ENCODE peak calls at places on chromosomes 11 and 22, in eight cellular contexts. One of them, this sample, is unnamed.

GRCh38 chr22:29300467-29300806 is 6.0 kb upstream of the GAS2L1 start:
- DNase-seq in astrocyte: no peak
- DNase-seq in PC-3: no peak
- DNase-seq in H9: no peak
- DNase-seq in A549: no peak
- DNase-seq in CD4-positive, alpha-beta T cell: no peak
- DNase-seq in transverse colon: no peak
- DNase-seq in psoas muscle: no peak
- DNase-seq in this sample: no peak

GRCh38 chr11:46655631-46656030 is 38.3 kb downstream of the ATG13 start:
- DNase-seq in astrocyte: no peak
- DNase-seq in PC-3: no peak
- DNase-seq in H9: no peak
- DNase-seq in A549: no peak
- DNase-seq in CD4-positive, alpha-beta T cell: no peak
- DNase-seq in transverse colon: no peak
- DNase-seq in psoas muscle: no peak
- DNase-seq in this sample: no peak

GRCh38 chr11:6647836-6648235 is 7.8 kb downstream of the DCHS1 start:
- DNase-seq in astrocyte: no peak
- DNase-seq in PC-3: no peak
- DNase-seq in H9: no peak
- DNase-seq in A549: no peak
- DNase-seq in CD4-positive, alpha-beta T cell: no peak
- DNase-seq in transverse colon: no peak
- DNase-seq in psoas muscle: no peak
- DNase-seq in this sample: no peak

GRCh38 chr11:111819161-111820058 is 52.0 kb downstream of the ALG9 start:
- DNase-seq in astrocyte: peak
- DNase-seq in PC-3: no peak
- DNase-seq in H9: no peak
- DNase-seq in A549: no peak
- DNase-seq in CD4-positive, alpha-beta T cell: no peak
- DNase-seq in transverse colon: peak
- DNase-seq in psoas muscle: peak
- DNase-seq in this sample: peak

GRCh38 chr11:72353861-72354260 is 80.5 kb downstream of the CLPB start:
- DNase-seq in astrocyte: no peak
- DNase-seq in PC-3: peak
- DNase-seq in H9: no peak
- DNase-seq in A549: peak
- DNase-seq in CD4-positive, alpha-beta T cell: no peak
- DNase-seq in transverse colon: no peak
- DNase-seq in psoas muscle: no peak
- DNase-seq in this sample: no peak

GRCh38 chr11:12160680-12161079 is 50.3 kb downstream of the MICAL2 start:
- DNase-seq in astrocyte: peak
- DNase-seq in PC-3: no peak
- DNase-seq in H9: no peak
- DNase-seq in A549: no peak
- DNase-seq in CD4-positive, alpha-beta T cell: no peak
- DNase-seq in transverse colon: no peak
- DNase-seq in psoas muscle: no peak
- DNase-seq in this sample: peak

GRCh38 chr22:43015677-43016042 is 711 bp upstream of the PACSIN2 start:
- DNase-seq in astrocyte: no peak
- DNase-seq in PC-3: no peak
- DNase-seq in H9: no peak
- DNase-seq in A549: no peak
- DNase-seq in CD4-positive, alpha-beta T cell: no peak
- DNase-seq in transverse colon: no peak
- DNase-seq in psoas muscle: no peak
- DNase-seq in this sample: no peak

GRCh38 chr22:20606784-20607128 is 99.3 kb downstream of the MED15 start:
- DNase-seq in astrocyte: no peak
- DNase-seq in PC-3: no peak
- DNase-seq in H9: no peak
- DNase-seq in A549: no peak
- DNase-seq in CD4-positive, alpha-beta T cell: no peak
- DNase-seq in transverse colon: no peak
- DNase-seq in psoas muscle: no peak
- DNase-seq in this sample: no peak

GRCh38 chr11:46541593-46542371 is 52.0 kb downstream of the AMBRA1 start:
- DNase-seq in astrocyte: no peak
- DNase-seq in PC-3: no peak
- DNase-seq in H9: no peak
- DNase-seq in A549: peak
- DNase-seq in CD4-positive, alpha-beta T cell: no peak
- DNase-seq in transverse colon: peak
- DNase-seq in psoas muscle: peak
- DNase-seq in this sample: peak

GRCh38 chr11:1641096-1641495 is 11.5 kb downstream of the KRTAP5-5 start:
- DNase-seq in astrocyte: no peak
- DNase-seq in PC-3: no peak
- DNase-seq in H9: no peak
- DNase-seq in A549: no peak
- DNase-seq in CD4-positive, alpha-beta T cell: no peak
- DNase-seq in transverse colon: no peak
- DNase-seq in psoas muscle: peak
- DNase-seq in this sample: no peak

GRCh38 chr11:67238894-67239794 is 27.1 kb upstream of the GRK2 start:
- DNase-seq in astrocyte: no peak
- DNase-seq in PC-3: peak
- DNase-seq in H9: no peak
- DNase-seq in A549: no peak
- DNase-seq in CD4-positive, alpha-beta T cell: no peak
- DNase-seq in transverse colon: no peak
- DNase-seq in psoas muscle: no peak
- DNase-seq in this sample: no peak

GRCh38 chr11:64933213-64933934 is 2.3 kb downstream of the GPHA2 start:
- DNase-seq in astrocyte: no peak
- DNase-seq in PC-3: no peak
- DNase-seq in H9: no peak
- DNase-seq in A549: no peak
- DNase-seq in CD4-positive, alpha-beta T cell: no peak
- DNase-seq in transverse colon: no peak
- DNase-seq in psoas muscle: peak
- DNase-seq in this sample: no peak

GRCh38 chr11:36672815-36673450 is 74.9 kb upstream of the RAG2 start:
- DNase-seq in astrocyte: peak
- DNase-seq in PC-3: peak
- DNase-seq in H9: no peak
- DNase-seq in A549: peak
- DNase-seq in CD4-positive, alpha-beta T cell: no peak
- DNase-seq in transverse colon: no peak
- DNase-seq in psoas muscle: no peak
- DNase-seq in this sample: no peak

GRCh38 chr22:22014285-22014659 is 31.7 kb upstream of the TOP3B start:
- DNase-seq in astrocyte: no peak
- DNase-seq in PC-3: no peak
- DNase-seq in H9: no peak
- DNase-seq in A549: no peak
- DNase-seq in CD4-positive, alpha-beta T cell: no peak
- DNase-seq in transverse colon: no peak
- DNase-seq in psoas muscle: no peak
- DNase-seq in this sample: no peak

GRCh38 chr11:121448431-121448941 is 3.6 kb upstream of the SORL1 start:
- DNase-seq in astrocyte: no peak
- DNase-seq in PC-3: no peak
- DNase-seq in H9: no peak
- DNase-seq in A549: no peak
- DNase-seq in CD4-positive, alpha-beta T cell: no peak
- DNase-seq in transverse colon: no peak
- DNase-seq in psoas muscle: no peak
- DNase-seq in this sample: no peak

GRCh38 chr11:78230161-78230877 is 41.6 kb downstream of the USP35 start:
- DNase-seq in astrocyte: no peak
- DNase-seq in PC-3: peak
- DNase-seq in H9: no peak
- DNase-seq in A549: no peak
- DNase-seq in CD4-positive, alpha-beta T cell: no peak
- DNase-seq in transverse colon: no peak
- DNase-seq in psoas muscle: no peak
- DNase-seq in this sample: no peak

GRCh38 chr22:49768077-49768476 is 59.6 kb downstream of the BRD1 start:
- DNase-seq in astrocyte: no peak
- DNase-seq in PC-3: no peak
- DNase-seq in H9: no peak
- DNase-seq in A549: no peak
- DNase-seq in CD4-positive, alpha-beta T cell: no peak
- DNase-seq in transverse colon: peak
- DNase-seq in psoas muscle: peak
- DNase-seq in this sample: no peak

GRCh38 chr22:50218153-50218995 is 17.6 kb downstream of the SELENOO start:
- DNase-seq in astrocyte: no peak
- DNase-seq in PC-3: no peak
- DNase-seq in H9: no peak
- DNase-seq in A549: no peak
- DNase-seq in CD4-positive, alpha-beta T cell: no peak
- DNase-seq in transverse colon: no peak
- DNase-seq in psoas muscle: peak
- DNase-seq in this sample: no peak

GRCh38 chr11:120134931-120135228 is 3.0 kb downstream of the TRIM29 start:
- DNase-seq in astrocyte: no peak
- DNase-seq in PC-3: no peak
- DNase-seq in H9: peak
- DNase-seq in A549: no peak
- DNase-seq in CD4-positive, alpha-beta T cell: no peak
- DNase-seq in transverse colon: peak
- DNase-seq in psoas muscle: no peak
- DNase-seq in this sample: no peak
- H3K27ac ChIP-seq in astrocyte: no peak
- H3K27ac ChIP-seq in PC-3: no peak
- H3K27ac ChIP-seq in H9: no peak
- H3K27ac ChIP-seq in A549: no peak
- H3K27ac ChIP-seq in CD4-positive, alpha-beta T cell: no peak
- H3K27ac ChIP-seq in transverse colon: no peak
- H3K27ac ChIP-seq in psoas muscle: no peak
- H3K27ac ChIP-seq in this sample: no peak

DNA sequence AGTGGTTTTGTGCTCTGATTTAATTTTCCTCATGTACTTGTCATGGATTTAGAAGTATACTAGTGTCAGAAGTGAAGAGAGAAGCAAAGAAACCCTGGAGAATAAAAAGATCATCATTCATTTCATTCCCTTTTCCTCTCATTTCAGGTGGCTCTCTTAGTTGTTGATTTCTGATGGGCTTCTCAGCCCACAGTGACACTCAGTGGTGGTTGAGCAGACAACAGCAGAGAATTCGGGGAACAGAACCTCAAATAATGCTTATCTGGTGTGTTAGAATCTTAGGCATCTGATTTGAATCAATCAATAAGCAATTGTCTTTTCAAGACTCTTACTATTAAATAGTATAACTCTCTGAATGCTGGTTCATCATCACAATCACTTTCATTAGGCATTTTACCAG is 1289.4 kb downstream of the FAM181B start:
- DNase-seq in astrocyte: no peak
- DNase-seq in PC-3: no peak
- DNase-seq in H9: no peak
- DNase-seq in A549: no peak
- DNase-seq in CD4-positive, alpha-beta T cell: no peak
- DNase-seq in transverse colon: no peak
- DNase-seq in psoas muscle: no peak
- DNase-seq in this sample: no peak
- TF ChIP-seq CTCF in astrocyte: no peak
- TF ChIP-seq CTCF in PC-3: no peak
- TF ChIP-seq CTCF in H9: peak
- TF ChIP-seq CTCF in A549: no peak
- TF ChIP-seq CTCF in CD4-positive, alpha-beta T cell: no peak
- TF ChIP-seq CTCF in transverse colon: no peak
- TF ChIP-seq CTCF in psoas muscle: no peak
- TF ChIP-seq CTCF in this sample: no peak

GRCh38 chr22:31496735-31497146 is 405 bp downstream of the SFI1 start:
- DNase-seq in astrocyte: no peak
- DNase-seq in PC-3: no peak
- DNase-seq in H9: no peak
- DNase-seq in A549: no peak
- DNase-seq in CD4-positive, alpha-beta T cell: no peak
- DNase-seq in transverse colon: peak
- DNase-seq in psoas muscle: peak
- DNase-seq in this sample: peak
- H3K27ac ChIP-seq in astrocyte: peak
- H3K27ac ChIP-seq in PC-3: peak
- H3K27ac ChIP-seq in H9: no peak
- H3K27ac ChIP-seq in A549: peak
- H3K27ac ChIP-seq in CD4-positive, alpha-beta T cell: peak
- H3K27ac ChIP-seq in transverse colon: peak
- H3K27ac ChIP-seq in psoas muscle: peak
- H3K27ac ChIP-seq in this sample: peak

GRCh38 chr11:7890417-7891179 is 40.5 kb downstream of the OR10A6 start:
- DNase-seq in astrocyte: no peak
- DNase-seq in PC-3: no peak
- DNase-seq in H9: no peak
- DNase-seq in A549: no peak
- DNase-seq in CD4-positive, alpha-beta T cell: no peak
- DNase-seq in transverse colon: no peak
- DNase-seq in psoas muscle: no peak
- DNase-seq in this sample: no peak

GRCh38 chr11:7893792-7894191 is 37.3 kb downstream of the OR10A6 start:
- DNase-seq in astrocyte: no peak
- DNase-seq in PC-3: no peak
- DNase-seq in H9: no peak
- DNase-seq in A549: no peak
- DNase-seq in CD4-positive, alpha-beta T cell: no peak
- DNase-seq in transverse colon: peak
- DNase-seq in psoas muscle: no peak
- DNase-seq in this sample: no peak

GRCh38 chr11:7892059-7892699 is 38.9 kb downstream of the OR10A6 start:
- DNase-seq in astrocyte: peak
- DNase-seq in PC-3: peak
- DNase-seq in H9: no peak
- DNase-seq in A549: no peak
- DNase-seq in CD4-positive, alpha-beta T cell: no peak
- DNase-seq in transverse colon: no peak
- DNase-seq in psoas muscle: no peak
- DNase-seq in this sample: no peak

GRCh38 chr11:7894251-7894650 is 36.8 kb downstream of the OR10A6 start:
- DNase-seq in astrocyte: no peak
- DNase-seq in PC-3: no peak
- DNase-seq in H9: no peak
- DNase-seq in A549: no peak
- DNase-seq in CD4-positive, alpha-beta T cell: no peak
- DNase-seq in transverse colon: no peak
- DNase-seq in psoas muscle: no peak
- DNase-seq in this sample: no peak

DNA sequence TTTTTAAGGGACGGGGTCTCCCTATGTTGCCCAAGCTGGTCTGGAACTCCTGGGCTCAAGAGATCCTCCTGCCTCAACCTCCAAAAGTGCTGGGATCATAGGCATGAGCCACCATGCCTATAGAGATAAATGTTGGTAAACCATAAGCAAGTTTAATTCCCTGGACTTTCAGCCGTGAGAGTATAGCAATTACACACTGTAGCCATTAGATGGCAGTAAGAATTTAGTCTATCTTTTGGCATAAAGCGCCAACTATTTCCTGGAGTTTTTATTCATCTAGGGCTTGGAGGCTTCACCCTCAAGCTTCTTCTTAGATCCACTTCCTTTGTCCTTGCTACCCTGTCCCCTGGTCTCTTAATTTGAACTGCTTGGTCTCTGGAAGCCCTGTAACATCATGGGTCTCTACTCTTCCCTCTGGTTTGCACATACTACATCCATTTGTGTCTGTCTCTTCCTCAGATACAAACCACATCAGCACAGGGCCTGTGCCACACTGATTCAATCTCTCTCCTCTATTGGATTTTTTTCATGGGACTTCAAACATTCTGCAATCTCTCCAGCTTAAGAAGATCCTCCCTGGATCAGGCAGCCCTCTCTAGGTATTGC is 38.2 kb downstream of the OR10A6 start:
- DNase-seq in astrocyte: peak
- DNase-seq in PC-3: peak
- DNase-seq in H9: no peak
- DNase-seq in A549: peak
- DNase-seq in CD4-positive, alpha-beta T cell: peak
- DNase-seq in transverse colon: no peak
- DNase-seq in psoas muscle: no peak
- DNase-seq in this sample: no peak
- TF ChIP-seq CTCF in astrocyte: peak
- TF ChIP-seq CTCF in PC-3: peak
- TF ChIP-seq CTCF in H9: peak
- TF ChIP-seq CTCF in A549: peak
- TF ChIP-seq CTCF in CD4-positive, alpha-beta T cell: peak
- TF ChIP-seq CTCF in transverse colon: peak
- TF ChIP-seq CTCF in psoas muscle: peak
- TF ChIP-seq CTCF in this sample: peak

This sample was measured in heart left ventricle.